ENCODE peak calls at places on chromosomes 1 and 21, in eight cellular contexts. One of them, this sample, is unnamed.

GRCh38 chr21:43325968-43326367 is 101.0 kb downstream of the SIK1 start:
- DNase-seq in GM23338: no peak
- DNase-seq in HepG2: no peak
- DNase-seq in SK-N-SH: no peak
- DNase-seq in K562: no peak
- DNase-seq in HCT116: no peak
- DNase-seq in Panc1: no peak
- DNase-seq in GM12878: no peak
- DNase-seq in this sample: no peak

GRCh38 chr1:55735110-55735509 is 519.9 kb upstream of the USP24 start:
- DNase-seq in GM23338: no peak
- DNase-seq in HepG2: no peak
- DNase-seq in SK-N-SH: no peak
- DNase-seq in K562: no peak
- DNase-seq in HCT116: no peak
- DNase-seq in Panc1: no peak
- DNase-seq in GM12878: no peak
- DNase-seq in this sample: no peak

GRCh38 chr1:37817481-37817880 is 9.5 kb upstream of the YRDC start:
- DNase-seq in GM23338: peak; percentile 60
- DNase-seq in HepG2: no peak
- DNase-seq in SK-N-SH: no peak
- DNase-seq in K562: peak; percentile 15
- DNase-seq in HCT116: no peak
- DNase-seq in Panc1: no peak
- DNase-seq in GM12878: no peak
- DNase-seq in this sample: no peak

GRCh38 chr21:25891596-25891995 is 156.8 kb downstream of the GABPA start:
- DNase-seq in GM23338: no peak
- DNase-seq in HepG2: no peak
- DNase-seq in SK-N-SH: no peak
- DNase-seq in K562: no peak
- DNase-seq in HCT116: no peak
- DNase-seq in Panc1: no peak
- DNase-seq in GM12878: no peak
- DNase-seq in this sample: no peak

GRCh38 chr1:84947536-84948410 is 49.1 kb downstream of the MCOLN2 start:
- DNase-seq in GM23338: no peak
- DNase-seq in HepG2: no peak
- DNase-seq in SK-N-SH: no peak
- DNase-seq in K562: no peak
- DNase-seq in HCT116: no peak
- DNase-seq in Panc1: no peak
- DNase-seq in GM12878: no peak
- DNase-seq in this sample: no peak

GRCh38 chr1:223670458-223671159 is 5.1 kb upstream of the CAPN8 start:
- DNase-seq in GM23338: peak; percentile 87
- DNase-seq in HepG2: peak; percentile 31
- DNase-seq in SK-N-SH: peak; percentile 46
- DNase-seq in K562: peak; percentile 65
- DNase-seq in HCT116: peak; percentile 36
- DNase-seq in Panc1: no peak
- DNase-seq in GM12878: no peak
- DNase-seq in this sample: peak; percentile 7

GRCh38 chr21:44583800-44584147 is 3.4 kb upstream of the KRTAP10-5 start:
- DNase-seq in GM23338: no peak
- DNase-seq in HepG2: no peak
- DNase-seq in SK-N-SH: no peak
- DNase-seq in K562: no peak
- DNase-seq in HCT116: no peak
- DNase-seq in Panc1: no peak
- DNase-seq in GM12878: no peak
- DNase-seq in this sample: no peak

GRCh38 chr21:17848228-17848627 is 29.1 kb upstream of the C21orf91 start:
- DNase-seq in GM23338: no peak
- DNase-seq in HepG2: no peak
- DNase-seq in SK-N-SH: no peak
- DNase-seq in K562: no peak
- DNase-seq in HCT116: no peak
- DNase-seq in Panc1: no peak
- DNase-seq in GM12878: peak; percentile 84
- DNase-seq in this sample: no peak

GRCh38 chr1:1348420-1349255 is 580 bp downstream of the DVL1 start:
- DNase-seq in GM23338: peak; percentile 62
- DNase-seq in HepG2: no peak
- DNase-seq in SK-N-SH: peak; percentile 63
- DNase-seq in K562: peak; percentile 56
- DNase-seq in HCT116: no peak
- DNase-seq in Panc1: no peak
- DNase-seq in GM12878: no peak
- DNase-seq in this sample: no peak

GRCh38 chr1:30525980-30526651 is 197.3 kb downstream of the MATN1 start:
- DNase-seq in GM23338: no peak
- DNase-seq in HepG2: peak; percentile 7
- DNase-seq in SK-N-SH: no peak
- DNase-seq in K562: no peak
- DNase-seq in HCT116: peak; percentile 79
- DNase-seq in Panc1: no peak
- DNase-seq in GM12878: no peak
- DNase-seq in this sample: no peak

GRCh38 chr1:106621853-106622252 is 434.6 kb upstream of the PRMT6 start:
- DNase-seq in GM23338: no peak
- DNase-seq in HepG2: no peak
- DNase-seq in SK-N-SH: no peak
- DNase-seq in K562: no peak
- DNase-seq in HCT116: no peak
- DNase-seq in Panc1: no peak
- DNase-seq in GM12878: no peak
- DNase-seq in this sample: no peak

GRCh38 chr1:2412773-2413494 is 570 bp upstream of the PEX10 start:
- DNase-seq in GM23338: no peak
- DNase-seq in HepG2: peak; percentile 68
- DNase-seq in SK-N-SH: peak; percentile 65
- DNase-seq in K562: peak; percentile 81
- DNase-seq in HCT116: no peak
- DNase-seq in Panc1: no peak
- DNase-seq in GM12878: no peak
- DNase-seq in this sample: peak; percentile 30
- TF ChIP-seq POLR2AphosphoS5 in GM23338: peak; percentile 81
- TF ChIP-seq POLR2AphosphoS5 in HepG2: peak; percentile 74
- TF ChIP-seq POLR2AphosphoS5 in SK-N-SH: peak; percentile 32
- TF ChIP-seq POLR2AphosphoS5 in K562: no peak
- TF ChIP-seq POLR2AphosphoS5 in HCT116: peak; percentile 86
- TF ChIP-seq POLR2AphosphoS5 in Panc1: peak; percentile 32
- TF ChIP-seq POLR2AphosphoS5 in GM12878: no peak
- TF ChIP-seq POLR2AphosphoS5 in this sample: peak; percentile 46

GRCh38 chr1:27755286-27755685 is 17.7 kb upstream of the STX12 start:
- DNase-seq in GM23338: no peak
- DNase-seq in HepG2: no peak
- DNase-seq in SK-N-SH: no peak
- DNase-seq in K562: no peak
- DNase-seq in HCT116: no peak
- DNase-seq in Panc1: no peak
- DNase-seq in GM12878: no peak
- DNase-seq in this sample: no peak

GRCh38 chr1:27752372-27752771 is 20.6 kb upstream of the STX12 start:
- DNase-seq in GM23338: no peak
- DNase-seq in HepG2: no peak
- DNase-seq in SK-N-SH: no peak
- DNase-seq in K562: no peak
- DNase-seq in HCT116: no peak
- DNase-seq in Panc1: no peak
- DNase-seq in GM12878: no peak
- DNase-seq in this sample: no peak

GRCh38 chr1:27760411-27760810 is 12.6 kb upstream of the STX12 start:
- DNase-seq in GM23338: peak; percentile 10
- DNase-seq in HepG2: no peak
- DNase-seq in SK-N-SH: no peak
- DNase-seq in K562: no peak
- DNase-seq in HCT116: no peak
- DNase-seq in Panc1: no peak
- DNase-seq in GM12878: no peak
- DNase-seq in this sample: no peak

GRCh38 chr1:27759236-27759635 is 13.8 kb upstream of the STX12 start:
- DNase-seq in GM23338: no peak
- DNase-seq in HepG2: no peak
- DNase-seq in SK-N-SH: peak; percentile 64
- DNase-seq in K562: no peak
- DNase-seq in HCT116: no peak
- DNase-seq in Panc1: no peak
- DNase-seq in GM12878: no peak
- DNase-seq in this sample: no peak

GRCh38 chr1:27755865-27756264 is 17.2 kb upstream of the STX12 start:
- DNase-seq in GM23338: no peak
- DNase-seq in HepG2: no peak
- DNase-seq in SK-N-SH: no peak
- DNase-seq in K562: no peak
- DNase-seq in HCT116: no peak
- DNase-seq in Panc1: no peak
- DNase-seq in GM12878: no peak
- DNase-seq in this sample: no peak
- TF ChIP-seq REST in GM23338: no peak
- TF ChIP-seq REST in HepG2: no peak
- TF ChIP-seq REST in SK-N-SH: no peak
- TF ChIP-seq REST in K562: no peak
- TF ChIP-seq REST in HCT116: no peak
- TF ChIP-seq REST in Panc1: no peak
- TF ChIP-seq REST in GM12878: no peak
- TF ChIP-seq REST in this sample: no peak

GRCh38 chr1:59671953-59672305 is 142.8 kb upstream of the HOOK1 start:
- DNase-seq in GM23338: no peak
- DNase-seq in HepG2: no peak
- DNase-seq in SK-N-SH: no peak
- DNase-seq in K562: no peak
- DNase-seq in HCT116: no peak
- DNase-seq in Panc1: no peak
- DNase-seq in GM12878: no peak
- DNase-seq in this sample: no peak

GRCh38 chr1:59671066-59671952 is 143.4 kb upstream of the HOOK1 start:
- DNase-seq in GM23338: peak; percentile 11
- DNase-seq in HepG2: no peak
- DNase-seq in SK-N-SH: no peak
- DNase-seq in K562: no peak
- DNase-seq in HCT116: no peak
- DNase-seq in Panc1: no peak
- DNase-seq in GM12878: no peak
- DNase-seq in this sample: no peak

GRCh38 chr1:59672851-59673574 is 141.7 kb upstream of the HOOK1 start:
- DNase-seq in GM23338: peak; percentile 51
- DNase-seq in HepG2: peak; percentile 63
- DNase-seq in SK-N-SH: no peak
- DNase-seq in K562: no peak
- DNase-seq in HCT116: peak; percentile 56
- DNase-seq in Panc1: no peak
- DNase-seq in GM12878: no peak
- DNase-seq in this sample: no peak

GRCh38 chr1:59673575-59674467 is 140.9 kb upstream of the HOOK1 start:
- DNase-seq in GM23338: peak; percentile 20
- DNase-seq in HepG2: no peak
- DNase-seq in SK-N-SH: no peak
- DNase-seq in K562: no peak
- DNase-seq in HCT116: no peak
- DNase-seq in Panc1: no peak
- DNase-seq in GM12878: no peak
- DNase-seq in this sample: no peak

GRCh38 chr1:59674605-59675004 is 140.1 kb upstream of the HOOK1 start:
- DNase-seq in GM23338: no peak
- DNase-seq in HepG2: peak; percentile 88
- DNase-seq in SK-N-SH: no peak
- DNase-seq in K562: no peak
- DNase-seq in HCT116: no peak
- DNase-seq in Panc1: no peak
- DNase-seq in GM12878: no peak
- DNase-seq in this sample: peak; percentile 96
- TF ChIP-seq POLR2AphosphoS5 in GM23338: no peak
- TF ChIP-seq POLR2AphosphoS5 in HepG2: no peak
- TF ChIP-seq POLR2AphosphoS5 in SK-N-SH: no peak
- TF ChIP-seq POLR2AphosphoS5 in K562: no peak
- TF ChIP-seq POLR2AphosphoS5 in HCT116: no peak
- TF ChIP-seq POLR2AphosphoS5 in Panc1: no peak
- TF ChIP-seq POLR2AphosphoS5 in GM12878: no peak
- TF ChIP-seq POLR2AphosphoS5 in this sample: peak; percentile 66

GRCh38 chr1:171335964-171336363 is 22.0 kb downstream of the FMO4 start:
- DNase-seq in GM23338: no peak
- DNase-seq in HepG2: no peak
- DNase-seq in SK-N-SH: no peak
- DNase-seq in K562: no peak
- DNase-seq in HCT116: no peak
- DNase-seq in Panc1: no peak
- DNase-seq in GM12878: no peak
- DNase-seq in this sample: no peak
- TF ChIP-seq REST in GM23338: no peak
- TF ChIP-seq REST in HepG2: no peak
- TF ChIP-seq REST in SK-N-SH: no peak
- TF ChIP-seq REST in K562: no peak
- TF ChIP-seq REST in HCT116: no peak
- TF ChIP-seq REST in Panc1: no peak
- TF ChIP-seq REST in GM12878: no peak
- TF ChIP-seq REST in this sample: no peak

This sample was measured in HL-60.